ENCODE peak calls at places on chromosomes 2 and 18, in eight cellular contexts. X is SK-N-SH, A is Karpas-422, N is PC-9, F is HCT116, O is GM23248, I is OCI-LY7, U is GM23338. R is an unnamed sample.

GRCh38 chr2:218745559-218746469 is 35.2 kb downstream of the TTLL4 start:
- DNase-seq in U (no peak), X (no peak), O (peak; percentile 60), I (no peak), F (peak; percentile 12), A (no peak), N (peak; percentile 45), R (peak; percentile 22)

GRCh38 chr18:44935455-44935854 is 254.8 kb downstream of the SETBP1 start:
- DNase-seq in X (no peak), U (no peak), N (no peak), I (no peak), O (no peak), A (no peak), F (no peak), R (no peak)

GRCh38 chr2:101474752-101475384 is at the start of gene RFX8:
- DNase-seq in U (peak; percentile 51), X (no peak), F (no peak), O (peak; percentile 97), N (no peak), A (no peak), I (no peak), R (peak; percentile 53)

GRCh38 chr2:230941202-230942180 is 16.4 kb upstream of the GPR55 start:
- DNase-seq in I (no peak), U (no peak), A (no peak), O (no peak), N (no peak), X (no peak), F (no peak), R (no peak)

GRCh38 chr2:4358855-4359254 is 655.5 kb downstream of the DCDC2C start:
- DNase-seq in I (no peak), N (no peak), O (no peak), U (no peak), A (no peak), X (no peak), F (no peak), R (no peak)

GRCh38 chr18:13376298-13376840 is 157.8 kb downstream of the LDLRAD4 start:
- DNase-seq in N (no peak), I (no peak), X (no peak), A (no peak), O (no peak), F (no peak), U (no peak), R (no peak)

GRCh38 chr2:221649045-221649444 is 76.9 kb upstream of the EPHA4 start:
- DNase-seq in X (no peak), I (no peak), O (peak; percentile 7), F (no peak), A (no peak), N (no peak), U (no peak), R (no peak)

GRCh38 chr2:108604196-108604595 is 69.9 kb downstream of the LIMS1 start:
- DNase-seq in X (no peak), I (no peak), N (no peak), O (peak; percentile 77), F (no peak), U (no peak), A (no peak), R (peak; percentile 46)

GRCh38 chr18:74266161-74266560 is 25.6 kb downstream of the CYB5A start:
- DNase-seq in I (no peak), X (no peak), U (no peak), F (no peak), A (no peak), N (no peak), O (no peak), R (peak; percentile 90)

GRCh38 chr18:49697757-49698595 is 115.4 kb downstream of the ACAA2 start:
- DNase-seq in U (peak; percentile 32), O (peak; percentile 61), I (no peak), F (no peak), X (no peak), N (no peak), A (no peak), R (peak; percentile 51)

GRCh38 chr2:38711558-38711957 is 39.6 kb downstream of the SRSF7 start:
- DNase-seq in X (no peak), O (no peak), U (no peak), F (no peak), I (no peak), N (no peak), A (no peak), R (no peak)

GRCh38 chr2:205539603-205540002 is 142.7 kb upstream of the NRP2 start:
- DNase-seq in I (no peak), F (peak; percentile 3), X (no peak), A (peak; percentile 82), U (no peak), O (peak; percentile 9), N (no peak), R (peak; percentile 23)

GRCh38 chr2:24009680-24010476 is at the start of gene MFSD2B:
- DNase-seq in N (no peak), O (peak; percentile 49), I (no peak), X (peak; percentile 86), A (no peak), U (peak; percentile 72), F (no peak), R (no peak)

GRCh38 chr2:236607471-236608307 is 38.1 kb downstream of the ACKR3 start:
- DNase-seq in U (peak; percentile 42), N (peak; percentile 65), I (peak; percentile 20), X (peak; percentile 19), O (peak; percentile 75), A (peak; percentile 44), F (no peak), R (no peak)

GRCh38 chr2:111185496-111186022 is 64.8 kb downstream of the BCL2L11 start:
- DNase-seq in O (no peak), U (no peak), A (no peak), X (no peak), N (no peak), I (no peak), F (no peak), R (peak; percentile 68)

GRCh38 chr2:72276356-72276755 is 128.7 kb upstream of the CYP26B1 start:
- DNase-seq in F (no peak), A (peak; percentile 14), I (no peak), X (no peak), U (no peak), O (peak; percentile 65), N (no peak), R (no peak)

GRCh38 chr2:46495347-46496030 is 16.1 kb downstream of the TMEM247 start:
- DNase-seq in O (peak; percentile 73), U (no peak), I (no peak), A (no peak), N (no peak), X (no peak), F (no peak), R (no peak)

GRCh38 chr2:10282621-10283105 is 20.0 kb upstream of the HPCAL1 start:
- DNase-seq in A (no peak), U (no peak), N (peak; percentile 46), F (no peak), O (no peak), X (no peak), I (no peak), R (peak; percentile 18)

GRCh38 chr2:96527990-96528679 is 8.4 kb upstream of the ARID5A start:
- DNase-seq in X (no peak), I (no peak), F (no peak), N (no peak), A (peak; percentile 52), U (no peak), O (peak; percentile 48), R (no peak)

GRCh38 chr2:6526093-6526824 is 339.4 kb downstream of the CMPK2 start:
- DNase-seq in X (peak; percentile 57), N (no peak), I (peak; percentile 78), F (peak; percentile 13), U (peak; percentile 90), A (peak; percentile 85), O (no peak), R (peak; percentile 37)

GRCh38 chr2:236526459-236527197 is 43.0 kb upstream of the ACKR3 start:
- DNase-seq in X (no peak), O (no peak), I (no peak), A (no peak), U (peak; percentile 10), N (no peak), F (no peak), R (no peak)

GRCh38 chr18:11696451-11696850 is 7.4 kb downstream of the GNAL start:
- DNase-seq in I (no peak), F (no peak), N (no peak), O (no peak), A (no peak), U (no peak), X (no peak), R (no peak)
- H3K9me2 ChIP-seq in I (no peaks in the 10 kb centered on the region), F (no peaks in the 10 kb centered on the region), N (no peaks in the 10 kb centered on the region), O (no peaks in the 10 kb centered on the region), A (no peaks in the 10 kb centered on the region), U (peaks cover 4% of the 10 kb centered on the region), X (no peaks in the 10 kb centered on the region), R (no peaks in the 10 kb centered on the region)

GRCh38 chr2:74639550-74639949 is 8.6 kb downstream of the M1AP start:
- DNase-seq in X (no peak), A (no peak), I (no peak), O (no peak), N (no peak), F (no peak), U (no peak), R (no peak)
- H3K9me2 ChIP-seq in X (no peaks in the 10 kb centered on the region), A (no peaks in the 10 kb centered on the region), I (no peaks in the 10 kb centered on the region), O (no peaks in the 10 kb centered on the region), N (no peaks in the 10 kb centered on the region), F (no peaks in the 10 kb centered on the region), U (no peaks in the 10 kb centered on the region), R (no peaks in the 10 kb centered on the region)

DNA sequence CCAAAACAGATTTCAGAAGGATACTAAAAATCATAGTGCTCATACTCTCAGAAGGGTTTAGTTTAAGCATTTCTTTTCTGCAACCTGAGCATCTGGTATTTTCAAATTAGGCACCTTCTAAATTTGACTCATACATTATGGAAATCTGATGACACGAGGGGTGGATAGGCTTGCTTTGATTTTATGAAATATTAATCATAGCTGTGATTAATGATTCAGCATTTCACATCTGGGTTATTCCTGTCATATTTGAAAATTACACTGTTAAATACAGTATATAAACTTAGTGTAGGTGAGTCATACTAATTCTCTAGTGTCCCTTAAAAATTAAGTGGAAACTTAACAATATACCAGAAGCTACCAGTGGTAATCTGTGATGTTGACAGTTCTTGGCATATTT is 47.7 kb downstream of the MRPS9 start:
- DNase-seq in N (no peak), X (no peak), F (no peak), U (no peak), I (no peak), A (peak; percentile 48), O (no peak), R (peak; percentile 11)
- H3K9me2 ChIP-seq in N (no peaks in the 10 kb centered on the region), X (no peaks in the 10 kb centered on the region), F (no peaks in the 10 kb centered on the region), U (no peaks in the 10 kb centered on the region), I (no peaks in the 10 kb centered on the region), A (no peaks in the 10 kb centered on the region), O (no peaks in the 10 kb centered on the region), R (no peaks in the 10 kb centered on the region)

DNA sequence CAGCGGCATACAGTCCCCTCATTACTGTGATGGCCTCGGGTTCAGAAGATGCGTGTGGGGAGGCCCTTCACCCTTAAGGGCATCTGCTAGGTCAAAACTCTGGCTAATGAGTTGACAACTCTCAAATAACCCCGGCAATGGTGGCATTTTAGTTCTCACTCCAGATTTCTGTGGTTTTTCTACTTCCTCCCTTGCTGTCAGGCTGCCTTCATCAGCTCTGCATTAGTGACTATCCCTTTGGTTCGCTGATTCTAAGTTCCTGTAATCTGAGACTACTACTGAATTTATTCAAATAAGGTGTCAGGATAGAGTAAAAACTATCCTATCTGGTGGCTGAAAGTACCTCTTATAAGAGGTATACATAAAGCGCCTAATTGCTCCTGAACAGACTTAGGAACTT is 194.7 kb downstream of the DNER start:
- DNase-seq in I (peak; percentile 14), F (no peak), O (no peak), X (no peak), A (peak; percentile 81), U (peak; percentile 25), N (no peak), R (peak; percentile 1)
- H3K9me2 ChIP-seq in I (no peaks in the 10 kb centered on the region), F (no peaks in the 10 kb centered on the region), O (no peaks in the 10 kb centered on the region), X (no peaks in the 10 kb centered on the region), A (no peaks in the 10 kb centered on the region), U (no peaks in the 10 kb centered on the region), N (no peaks in the 10 kb centered on the region), R (no peaks in the 10 kb centered on the region)

GRCh38 chr2:42172566-42172965 is 3.4 kb downstream of the EML4 start:
- DNase-seq in I (no peak), F (no peak), O (no peak), X (no peak), U (no peak), N (no peak), A (no peak), R (no peak)
- H3K9me2 ChIP-seq in I (no peaks in the 10 kb centered on the region), F (no peaks in the 10 kb centered on the region), O (no peaks in the 10 kb centered on the region), X (no peaks in the 10 kb centered on the region), U (no peaks in the 10 kb centered on the region), N (no peaks in the 10 kb centered on the region), A (no peaks in the 10 kb centered on the region), R (no peaks in the 10 kb centered on the region)

R was measured in PC-3.